ENCODE peak calls at places on chromosome 18, in seven cellular contexts. One of them, this sample, is unnamed.

GRCh38 chr18:48990497-48991298 is 39.9 kb upstream of the SMAD7 start:
- DNase-seq in H1: no peak
- DNase-seq in HepG2: peak
- DNase-seq in SK-N-SH: no peak
- DNase-seq in HCT116: no peak
- DNase-seq in K562: peak
- DNase-seq in GM12878: no peak
- DNase-seq in this sample: peak

GRCh38 chr18:35508746-35509338 is 11.1 kb upstream of the INO80C start:
- DNase-seq in H1: no peak
- DNase-seq in HepG2: no peak
- DNase-seq in SK-N-SH: no peak
- DNase-seq in HCT116: no peak
- DNase-seq in K562: no peak
- DNase-seq in GM12878: no peak
- DNase-seq in this sample: no peak

GRCh38 chr18:62018761-62019041 is 125.9 kb upstream of the RNF152 start:
- DNase-seq in H1: no peak
- DNase-seq in HepG2: no peak
- DNase-seq in SK-N-SH: no peak
- DNase-seq in HCT116: no peak
- DNase-seq in K562: no peak
- DNase-seq in GM12878: no peak
- DNase-seq in this sample: no peak

GRCh38 chr18:22228930-22229329 is 59.5 kb downstream of the GATA6 start:
- DNase-seq in H1: no peak
- DNase-seq in HepG2: no peak
- DNase-seq in SK-N-SH: no peak
- DNase-seq in HCT116: no peak
- DNase-seq in K562: no peak
- DNase-seq in GM12878: no peak
- DNase-seq in this sample: no peak

GRCh38 chr18:13137041-13137938 is 81.3 kb upstream of the LDLRAD4 start:
- DNase-seq in H1: no peak
- DNase-seq in HepG2: no peak
- DNase-seq in SK-N-SH: peak
- DNase-seq in HCT116: no peak
- DNase-seq in K562: no peak
- DNase-seq in GM12878: no peak
- DNase-seq in this sample: no peak

GRCh38 chr18:35572644-35573043 is 8.9 kb upstream of the GALNT1 start:
- DNase-seq in H1: no peak
- DNase-seq in HepG2: no peak
- DNase-seq in SK-N-SH: no peak
- DNase-seq in HCT116: no peak
- DNase-seq in K562: no peak
- DNase-seq in GM12878: no peak
- DNase-seq in this sample: no peak

GRCh38 chr18:63205791-63206252 is 113.7 kb downstream of the BCL2 start:
- DNase-seq in H1: no peak
- DNase-seq in HepG2: no peak
- DNase-seq in SK-N-SH: no peak
- DNase-seq in HCT116: no peak
- DNase-seq in K562: no peak
- DNase-seq in GM12878: no peak
- DNase-seq in this sample: no peak

GRCh38 chr18:49174478-49174877 is 223.7 kb upstream of the SMAD7 start:
- DNase-seq in H1: no peak
- DNase-seq in HepG2: no peak
- DNase-seq in SK-N-SH: no peak
- DNase-seq in HCT116: no peak
- DNase-seq in K562: no peak
- DNase-seq in GM12878: no peak
- DNase-seq in this sample: no peak

GRCh38 chr18:55589625-55590291 is 1.8 kb upstream of the TCF4 start:
- DNase-seq in H1: peak
- DNase-seq in HepG2: no peak
- DNase-seq in SK-N-SH: peak
- DNase-seq in HCT116: no peak
- DNase-seq in K562: peak
- DNase-seq in GM12878: peak
- DNase-seq in this sample: no peak

GRCh38 chr18:55515204-55515603 is 72.8 kb downstream of the TCF4 start:
- DNase-seq in H1: no peak
- DNase-seq in HepG2: no peak
- DNase-seq in SK-N-SH: no peak
- DNase-seq in HCT116: no peak
- DNase-seq in K562: no peak
- DNase-seq in GM12878: no peak
- DNase-seq in this sample: no peak

GRCh38 chr18:46555724-46556123 is 101.3 kb downstream of the LOXHD1 start:
- DNase-seq in H1: peak
- DNase-seq in HepG2: peak
- DNase-seq in SK-N-SH: peak
- DNase-seq in HCT116: peak
- DNase-seq in K562: peak
- DNase-seq in GM12878: no peak
- DNase-seq in this sample: peak

GRCh38 chr18:3524706-3525105 is 74.7 kb downstream of the TGIF1 start:
- DNase-seq in H1: no peak
- DNase-seq in HepG2: no peak
- DNase-seq in SK-N-SH: no peak
- DNase-seq in HCT116: no peak
- DNase-seq in K562: no peak
- DNase-seq in GM12878: no peak
- DNase-seq in this sample: no peak

GRCh38 chr18:77557030-77557429 is 307.4 kb downstream of the GALR1 start:
- DNase-seq in H1: no peak
- DNase-seq in HepG2: no peak
- DNase-seq in SK-N-SH: no peak
- DNase-seq in HCT116: no peak
- DNase-seq in K562: no peak
- DNase-seq in GM12878: no peak
- DNase-seq in this sample: no peak

GRCh38 chr18:13461488-13461887 is 242.9 kb downstream of the LDLRAD4 start:
- DNase-seq in H1: no peak
- DNase-seq in HepG2: no peak
- DNase-seq in SK-N-SH: no peak
- DNase-seq in HCT116: no peak
- DNase-seq in K562: no peak
- DNase-seq in GM12878: no peak
- DNase-seq in this sample: no peak

DNA sequence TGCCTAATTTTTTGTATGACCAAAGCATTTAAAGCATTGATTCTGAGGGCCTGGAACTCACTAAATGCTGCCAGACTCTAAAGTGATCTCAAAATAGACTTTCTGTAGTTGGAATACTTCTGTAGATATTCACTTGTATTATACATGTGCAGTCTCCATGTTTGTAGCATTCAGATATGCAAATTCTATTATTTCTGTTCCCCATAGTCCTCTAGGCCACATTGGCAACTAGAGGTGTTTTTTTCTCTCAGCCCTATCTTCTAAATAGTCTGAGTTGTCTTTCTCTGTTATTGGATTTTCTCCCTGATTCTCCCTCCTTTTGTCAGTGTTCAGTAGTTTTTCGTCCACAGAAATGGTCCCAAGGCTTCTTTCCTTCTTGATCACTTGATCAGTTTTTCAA is 38.5 kb downstream of the ANKRD12 start:
- DNase-seq in H1: no peak
- DNase-seq in HepG2: no peak
- DNase-seq in SK-N-SH: no peak
- DNase-seq in HCT116: no peak
- DNase-seq in K562: no peak
- DNase-seq in GM12878: no peak
- DNase-seq in this sample: no peak
- TF ChIP-seq JUND in H1: no peak
- TF ChIP-seq JUND in HepG2: no peak
- TF ChIP-seq JUND in SK-N-SH: no peak
- TF ChIP-seq JUND in HCT116: no peak
- TF ChIP-seq JUND in K562: no peak
- TF ChIP-seq JUND in GM12878: no peak
- TF ChIP-seq JUND in this sample: no peak

DNA sequence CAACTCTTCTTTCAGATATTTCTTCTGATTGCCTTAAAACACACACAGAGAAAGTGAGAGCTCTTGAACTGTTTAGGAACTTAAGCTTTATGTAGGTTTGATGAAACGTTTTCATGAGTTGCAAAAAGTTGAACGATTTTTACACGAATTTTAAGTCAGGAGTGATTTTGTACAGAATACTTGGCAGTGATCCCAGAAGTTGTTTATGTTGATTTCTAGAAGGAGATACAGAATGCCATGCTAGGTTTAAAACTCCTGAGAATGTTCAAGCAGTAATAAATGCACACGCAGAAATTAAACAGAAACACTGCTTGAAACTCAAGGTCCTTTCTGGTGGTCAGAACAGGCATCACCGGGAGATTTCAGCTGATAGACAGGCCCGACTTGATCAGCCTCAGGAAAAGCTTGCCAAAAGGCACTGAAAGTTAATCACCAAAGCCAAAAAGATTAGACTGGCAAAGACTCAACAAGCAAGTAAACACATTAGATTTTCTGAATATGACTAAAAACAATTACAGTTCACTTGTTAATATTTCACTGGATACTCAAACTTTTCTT is 123.1 kb downstream of the SOCS6 start:
- DNase-seq in H1: no peak
- DNase-seq in HepG2: no peak
- DNase-seq in SK-N-SH: no peak
- DNase-seq in HCT116: no peak
- DNase-seq in K562: no peak
- DNase-seq in GM12878: no peak
- DNase-seq in this sample: no peak
- TF ChIP-seq JUND in H1: no peak
- TF ChIP-seq JUND in HepG2: no peak
- TF ChIP-seq JUND in SK-N-SH: no peak
- TF ChIP-seq JUND in HCT116: no peak
- TF ChIP-seq JUND in K562: no peak
- TF ChIP-seq JUND in GM12878: no peak
- TF ChIP-seq JUND in this sample: no peak

GRCh38 chr18:44841769-44842587 is 161.3 kb downstream of the SETBP1 start:
- DNase-seq in H1: no peak
- DNase-seq in HepG2: no peak
- DNase-seq in SK-N-SH: no peak
- DNase-seq in HCT116: no peak
- DNase-seq in K562: no peak
- DNase-seq in GM12878: no peak
- DNase-seq in this sample: no peak

GRCh38 chr18:44837491-44838185 is 156.9 kb downstream of the SETBP1 start:
- DNase-seq in H1: no peak
- DNase-seq in HepG2: no peak
- DNase-seq in SK-N-SH: no peak
- DNase-seq in HCT116: no peak
- DNase-seq in K562: no peak
- DNase-seq in GM12878: no peak
- DNase-seq in this sample: no peak

GRCh38 chr18:44840053-44840826 is 159.6 kb downstream of the SETBP1 start:
- DNase-seq in H1: no peak
- DNase-seq in HepG2: no peak
- DNase-seq in SK-N-SH: no peak
- DNase-seq in HCT116: no peak
- DNase-seq in K562: no peak
- DNase-seq in GM12878: no peak
- DNase-seq in this sample: no peak

GRCh38 chr18:44841221-44841620 is 160.5 kb downstream of the SETBP1 start:
- DNase-seq in H1: no peak
- DNase-seq in HepG2: no peak
- DNase-seq in SK-N-SH: no peak
- DNase-seq in HCT116: no peak
- DNase-seq in K562: no peak
- DNase-seq in GM12878: no peak
- DNase-seq in this sample: no peak

DNA sequence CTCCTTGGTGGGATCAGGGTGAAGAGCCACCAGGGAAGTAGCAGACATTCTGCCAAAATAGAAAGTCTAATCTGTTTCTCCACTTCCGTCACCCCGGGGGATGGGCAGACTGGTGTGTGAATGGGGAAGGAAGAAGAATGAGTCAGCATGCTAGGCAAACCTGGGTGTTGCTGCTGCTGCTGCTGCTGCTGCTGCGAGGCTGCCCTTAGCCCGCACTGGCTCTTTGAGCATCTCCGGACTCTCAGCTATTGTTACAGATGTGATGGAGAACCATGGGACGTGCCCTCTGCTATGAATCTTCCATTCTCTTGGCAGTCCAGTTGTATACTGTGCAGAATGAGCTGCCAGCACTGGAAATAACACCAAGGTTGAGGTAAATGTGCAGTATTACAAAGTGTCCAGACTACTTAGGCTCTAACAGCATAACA is 158.6 kb downstream of the SETBP1 start:
- DNase-seq in H1: no peak
- DNase-seq in HepG2: no peak
- DNase-seq in SK-N-SH: no peak
- DNase-seq in HCT116: no peak
- DNase-seq in K562: peak
- DNase-seq in GM12878: peak
- DNase-seq in this sample: peak
- TF ChIP-seq JUND in H1: no peak
- TF ChIP-seq JUND in HepG2: no peak
- TF ChIP-seq JUND in SK-N-SH: peak
- TF ChIP-seq JUND in HCT116: no peak
- TF ChIP-seq JUND in K562: peak
- TF ChIP-seq JUND in GM12878: peak
- TF ChIP-seq JUND in this sample: no peak

GRCh38 chr18:713135-713490 is 683 bp upstream of the ENOSF1 start:
- DNase-seq in H1: no peak
- DNase-seq in HepG2: no peak
- DNase-seq in SK-N-SH: no peak
- DNase-seq in HCT116: no peak
- DNase-seq in K562: no peak
- DNase-seq in GM12878: no peak
- DNase-seq in this sample: no peak

GRCh38 chr18:717003-717402 is 4.6 kb upstream of the ENOSF1 start:
- DNase-seq in H1: no peak
- DNase-seq in HepG2: no peak
- DNase-seq in SK-N-SH: no peak
- DNase-seq in HCT116: no peak
- DNase-seq in K562: no peak
- DNase-seq in GM12878: no peak
- DNase-seq in this sample: no peak

GRCh38 chr18:712401-713134 is at the start of gene ENOSF1:
- DNase-seq in H1: peak
- DNase-seq in HepG2: peak
- DNase-seq in SK-N-SH: peak
- DNase-seq in HCT116: peak
- DNase-seq in K562: peak
- DNase-seq in GM12878: no peak
- DNase-seq in this sample: peak

GRCh38 chr18:711693-712400 is 583 bp downstream of the ENOSF1 start:
- DNase-seq in H1: no peak
- DNase-seq in HepG2: peak
- DNase-seq in SK-N-SH: peak
- DNase-seq in HCT116: peak
- DNase-seq in K562: peak
- DNase-seq in GM12878: peak
- DNase-seq in this sample: peak

DNA sequence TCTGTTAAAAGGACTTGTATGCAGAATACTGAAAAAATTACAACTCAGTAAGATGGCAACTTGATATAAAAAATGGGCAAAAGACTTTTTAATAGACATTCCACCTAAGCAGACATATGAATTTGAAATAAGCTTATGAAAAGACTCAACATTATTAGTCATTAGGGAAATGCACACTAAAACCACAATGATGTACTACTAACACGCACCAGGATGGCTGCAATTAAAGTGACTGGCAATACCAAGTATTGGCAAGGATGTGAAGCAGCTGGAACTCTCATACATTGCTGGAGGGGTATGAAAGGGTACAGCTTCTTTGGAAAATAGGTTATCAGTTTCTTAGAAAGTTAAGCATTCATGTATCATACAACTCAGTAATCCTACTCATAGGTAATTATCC is 3.2 kb upstream of the ENOSF1 start:
- DNase-seq in H1: no peak
- DNase-seq in HepG2: no peak
- DNase-seq in SK-N-SH: no peak
- DNase-seq in HCT116: no peak
- DNase-seq in K562: no peak
- DNase-seq in GM12878: no peak
- DNase-seq in this sample: no peak
- TF ChIP-seq JUND in H1: no peak
- TF ChIP-seq JUND in HepG2: no peak
- TF ChIP-seq JUND in SK-N-SH: no peak
- TF ChIP-seq JUND in HCT116: no peak
- TF ChIP-seq JUND in K562: no peak
- TF ChIP-seq JUND in GM12878: no peak
- TF ChIP-seq JUND in this sample: no peak